ENCODE peak calls at places on chromosome 4, in four cellular contexts. U, V, B and O are unnamed samples.

GRCh38 chr4:141346144-141346543 is 125.4 kb downstream of the ZNF330 start:
- DNase-seq in B (no peak), U (peak; percentile 24), V (no peak), O (no peak)

GRCh38 chr4:78688385-78688784 is 87.8 kb upstream of the BMP2K start:
- DNase-seq in B (no peak), U (no peak), V (no peak), O (no peak)

GRCh38 chr4:106502106-106502699 is 133.6 kb upstream of the GIMD1 start:
- DNase-seq in B (peak; percentile 73), U (peak; percentile 54), V (peak; percentile 6), O (no peak)

GRCh38 chr4:127730142-127730913 is at the start of gene SLC25A31:
- DNase-seq in V (no peak), B (peak; percentile 64), U (no peak), O (no peak)

GRCh38 chr4:17517664-17518063 is 2.7 kb downstream of the CLRN2 start:
- DNase-seq in B (no peak), U (no peak), V (no peak), O (no peak)

GRCh38 chr4:81652069-81652478 is 180.4 kb upstream of the RASGEF1B start:
- DNase-seq in B (no peak), V (no peak), U (no peak), O (no peak)

GRCh38 chr4:14254252-14254651 is 626.7 kb upstream of the BOD1L1 start:
- DNase-seq in V (peak; percentile 4), U (no peak), B (peak; percentile 60), O (no peak)

GRCh38 chr4:106172846-106173245 is 143.2 kb downstream of the TBCK start:
- DNase-seq in U (no peak), V (no peak), B (no peak), O (no peak)

GRCh38 chr4:12875640-12876243 is 608.4 kb downstream of the RAB28 start:
- DNase-seq in B (no peak), V (no peak), U (no peak), O (no peak)

GRCh38 chr4:60981534-60981933 is 218.6 kb upstream of the ADGRL3 start:
- DNase-seq in B (no peak), V (no peak), U (no peak), O (no peak)

GRCh38 chr4:176191974-176192373 is 3.4 kb downstream of the SPATA4 start:
- DNase-seq in B (no peak), V (no peak), U (no peak), O (no peak)

GRCh38 chr4:99809326-99809725 is 7.3 kb upstream of the DAPP1 start:
- DNase-seq in V (no peak), U (no peak), B (no peak), O (no peak)

GRCh38 chr4:174871407-174871806 is 42.4 kb upstream of the GLRA3 start:
- DNase-seq in U (no peak), V (no peak), B (no peak), O (no peak)

GRCh38 chr4:163679189-163679588 is 184.7 kb downstream of the TMA16 start:
- DNase-seq in U (no peak), B (no peak), V (no peak), O (no peak)

GRCh38 chr4:125316781-125317525 is 2.2 kb downstream of the FAT4 start:
- DNase-seq in V (no peak), B (peak; percentile 68), U (no peak), O (peak; percentile 76)

GRCh38 chr4:153465922-153466636 is at the start of gene TMEM131L:
- DNase-seq in V (peak; percentile 79), U (peak; percentile 21), B (peak; percentile 86), O (no peak)

GRCh38 chr4:117817316-117817715 is 217.0 kb upstream of the NDST3 start:
- DNase-seq in B (no peak), U (no peak), V (no peak), O (no peak)

GRCh38 chr4:141375855-141376254 is 155.2 kb downstream of the ZNF330 start:
- DNase-seq in U (peak; percentile 65), V (no peak), B (no peak), O (no peak)

GRCh38 chr4:52144303-52144849 is 93.3 kb downstream of the SPATA18 start:
- DNase-seq in B (no peak), V (no peak), U (no peak), O (no peak)

GRCh38 chr4:120293341-120293740 is 226.7 kb upstream of the MAD2L1 start:
- DNase-seq in V (no peak), B (no peak), U (no peak), O (no peak)

GRCh38 chr4:110631582-110632505 is 9.0 kb upstream of the PITX2 start:
- DNase-seq in V (peak; percentile 66), U (peak; percentile 68), B (peak; percentile 84), O (no peak)

GRCh38 chr4:113837397-113837796 is 75.9 kb upstream of the CAMK2D start:
- DNase-seq in U (no peak), B (no peak), V (no peak), O (no peak)

GRCh38 chr4:3756343-3757059 is 9.7 kb upstream of the ADRA2C start:
- DNase-seq in V (no peak), U (peak; percentile 47), B (no peak), O (no peak)

GRCh38 chr4:156948738-156949137 is 22.9 kb downstream of the PDGFC start:
- DNase-seq in B (no peak), V (no peak), U (no peak), O (no peak)

GRCh38 chr4:156949373-156949814 is 22.2 kb downstream of the PDGFC start:
- DNase-seq in B (no peak), V (no peak), U (no peak), O (no peak)

GRCh38 chr4:156952078-156952759 is 19.4 kb downstream of the PDGFC start:
- DNase-seq in B (no peak), V (no peak), U (no peak), O (no peak)

GRCh38 chr4:156950090-156950489 is 21.5 kb downstream of the PDGFC start:
- DNase-seq in B (no peak), V (no peak), U (no peak), O (no peak)

DNA sequence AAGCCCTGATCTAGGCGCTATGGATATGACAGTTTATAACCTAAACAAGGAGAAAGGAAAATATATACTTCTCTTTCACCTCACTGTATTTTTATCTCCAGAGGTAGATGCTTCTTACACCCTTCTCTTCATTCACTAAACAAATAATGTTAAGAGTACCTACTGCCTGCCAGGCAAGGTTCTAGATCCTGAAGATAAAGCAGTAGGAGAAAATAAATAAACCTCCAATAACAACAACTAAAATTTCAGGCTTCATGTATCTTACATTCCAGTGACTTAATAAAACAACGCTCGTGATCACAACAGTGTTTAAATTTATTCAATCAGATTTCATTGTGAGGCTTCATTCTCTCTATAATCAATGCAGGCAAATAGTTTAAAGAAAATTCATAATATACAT is 20.6 kb downstream of the PDGFC start:
- DNase-seq in U (no peak), V (no peak), B (no peak), O (no peak)
- H3K27ac ChIP-seq in U (no peak overlapping the region), V (no peak overlapping the region), B (no peak overlapping the region), O (no peak overlapping the region)

DNA sequence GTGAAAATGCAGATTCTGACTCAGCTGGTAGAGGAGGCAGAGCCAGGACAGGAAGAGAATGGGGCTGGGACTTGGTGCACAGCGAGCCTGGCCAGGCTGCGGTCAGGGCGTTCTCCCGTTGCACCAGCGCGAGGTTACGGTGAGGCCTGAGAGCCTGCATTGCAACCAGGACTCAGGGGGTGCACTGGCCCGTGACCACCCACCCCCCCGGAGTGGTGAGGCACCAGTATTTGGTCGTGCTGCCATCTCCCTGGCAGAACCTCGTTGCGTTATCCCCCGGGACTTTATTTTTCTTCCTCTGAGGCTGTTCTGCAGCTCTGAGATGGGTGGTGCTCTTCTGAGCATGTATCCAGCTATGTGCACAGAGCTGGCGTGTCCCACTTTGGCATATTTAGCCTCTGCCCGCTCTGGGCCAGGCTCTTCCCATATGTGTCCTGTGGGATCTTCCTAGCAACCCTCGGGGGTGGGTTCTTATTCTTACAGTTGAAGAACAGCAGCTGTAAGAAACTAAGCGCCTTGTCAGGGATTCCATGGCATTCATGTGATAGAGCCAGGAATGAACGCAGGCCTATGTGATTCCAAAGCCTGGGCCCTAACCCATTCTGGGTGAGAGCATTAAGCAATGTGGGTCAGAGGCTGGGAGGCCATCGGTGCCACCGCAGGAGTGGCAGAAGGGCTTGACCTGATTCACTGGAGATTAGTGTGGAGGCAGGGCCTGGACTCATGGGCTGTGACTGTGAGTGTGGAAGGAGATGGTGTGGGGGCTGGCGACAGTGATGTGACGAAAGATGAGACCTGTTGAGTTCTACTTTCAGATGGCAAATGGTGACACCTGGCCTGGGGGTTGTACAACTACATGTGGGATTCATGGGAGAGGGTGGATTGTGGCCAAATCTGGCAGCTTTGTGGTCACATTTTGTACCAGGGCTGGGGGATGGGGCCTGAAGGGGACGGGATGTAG is 3.1 kb downstream of the TADA2B start:
- DNase-seq in B (no peak), V (no peak), U (no peak), O (no peak)
- H3K27ac ChIP-seq in B (no peak overlapping the region), V (no peak overlapping the region), U (no peak overlapping the region), O (no peak overlapping the region)

GRCh38 chr4:182193261-182193660 is 49.9 kb upstream of the TENM3 start:
- DNase-seq in U (no peak), B (no peak), V (no peak), O (no peak)

GRCh38 chr4:182192511-182193181 is 50.6 kb upstream of the TENM3 start:
- DNase-seq in U (no peak), B (no peak), V (no peak), O (no peak)

GRCh38 chr4:182201871-182202270 is 41.3 kb upstream of the TENM3 start:
- DNase-seq in B (no peak), U (no peak), V (no peak), O (no peak)

GRCh38 chr4:182194115-182194834 is 48.9 kb upstream of the TENM3 start:
- DNase-seq in V (no peak), U (no peak), B (no peak), O (no peak)

DNA sequence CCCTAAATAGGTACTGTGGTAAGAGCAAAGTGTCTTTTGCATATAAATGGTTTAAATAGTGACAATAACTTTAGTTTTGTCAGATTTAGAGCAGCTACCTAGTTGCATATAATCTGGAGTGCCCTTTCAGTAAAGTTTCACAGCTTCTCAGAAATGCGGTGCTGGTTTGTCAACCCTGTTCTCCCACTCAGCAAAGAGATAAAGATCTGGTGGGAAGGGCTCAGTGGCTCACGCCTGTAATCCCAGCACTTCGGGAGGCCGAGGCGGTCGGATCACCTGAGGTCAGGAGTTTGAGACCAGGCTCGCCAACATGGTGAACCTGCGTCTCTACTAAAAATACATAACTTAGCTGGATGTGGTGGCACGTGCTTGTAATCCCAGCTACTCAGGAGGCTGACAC is 45.6 kb upstream of the TENM3 start:
- DNase-seq in U (no peak), B (no peak), V (no peak), O (no peak)
- H3K27ac ChIP-seq in U (no peak overlapping the region), B (no peak overlapping the region), V (no peak overlapping the region), O (no peak overlapping the region)

GRCh38 chr4:7252051-7252450 is 59.7 kb downstream of the SORCS2 start:
- DNase-seq in B (no peak), U (no peak), V (no peak), O (no peak)
- H3K27ac ChIP-seq in B (no peak overlapping the region), U (no peak overlapping the region), V (no peak overlapping the region), O (no peak overlapping the region)

GRCh38 chr4:91622925-91623600 is 680.7 kb upstream of the GRID2 start:
- DNase-seq in B (no peak), U (no peak), V (no peak), O (no peak)
- H3K27ac ChIP-seq in B (no peak overlapping the region), U (no peak overlapping the region), V (no peak overlapping the region), O (no peak overlapping the region)